ENCODE peak calls at places on chromosomes 13 and 19, in eight cellular contexts. One of them, this sample, is unnamed.

GRCh38 chr19:10424011-10424637 is 3.8 kb downstream of the PDE4A start:
- DNase-seq in GM20000: peak; percentile 79
- DNase-seq in cardiac fibroblast: peak; percentile 74
- DNase-seq in fibroblast of lung: peak; percentile 62
- DNase-seq in PC-3: peak; percentile 93
- DNase-seq in endothelial cell of umbilical vein: peak; percentile 73
- DNase-seq in lower leg skin: no peak
- DNase-seq in GM23338: peak; percentile 87
- DNase-seq in this sample: peak; percentile 89

GRCh38 chr13:101706651-101707050 is 254.2 kb downstream of the ITGBL1 start:
- DNase-seq in GM23338: no peak
- DNase-seq in lower leg skin: peak; percentile 62
- DNase-seq in fibroblast of lung: peak; percentile 80
- DNase-seq in PC-3: peak; percentile 71
- DNase-seq in endothelial cell of umbilical vein: peak; percentile 38
- DNase-seq in cardiac fibroblast: peak; percentile 77
- DNase-seq in GM20000: no peak
- DNase-seq in this sample: no peak

GRCh38 chr13:80528733-80529132 is 187.8 kb upstream of the SPRY2 start:
- DNase-seq in GM23338: no peak
- DNase-seq in fibroblast of lung: no peak
- DNase-seq in cardiac fibroblast: no peak
- DNase-seq in GM20000: no peak
- DNase-seq in endothelial cell of umbilical vein: no peak
- DNase-seq in PC-3: no peak
- DNase-seq in lower leg skin: no peak
- DNase-seq in this sample: no peak

GRCh38 chr13:48804836-48805601 is 151.3 kb downstream of the CYSLTR2 start:
- DNase-seq in GM20000: no peak
- DNase-seq in PC-3: peak; percentile 34
- DNase-seq in endothelial cell of umbilical vein: peak; percentile 12
- DNase-seq in fibroblast of lung: peak; percentile 72
- DNase-seq in GM23338: no peak
- DNase-seq in cardiac fibroblast: no peak
- DNase-seq in lower leg skin: no peak
- DNase-seq in this sample: no peak

GRCh38 chr13:105333416-105333815 is 1202.0 kb downstream of the EFNB2 start:
- DNase-seq in cardiac fibroblast: no peak
- DNase-seq in GM20000: no peak
- DNase-seq in endothelial cell of umbilical vein: no peak
- DNase-seq in fibroblast of lung: peak; percentile 34
- DNase-seq in lower leg skin: no peak
- DNase-seq in PC-3: no peak
- DNase-seq in GM23338: no peak
- DNase-seq in this sample: no peak

GRCh38 chr13:48315981-48316380 is 12.4 kb downstream of the RB1 start:
- DNase-seq in fibroblast of lung: no peak
- DNase-seq in endothelial cell of umbilical vein: no peak
- DNase-seq in GM20000: no peak
- DNase-seq in cardiac fibroblast: peak; percentile 42
- DNase-seq in GM23338: no peak
- DNase-seq in PC-3: no peak
- DNase-seq in lower leg skin: no peak
- DNase-seq in this sample: no peak

GRCh38 chr19:53958168-53958571 is 4.6 kb upstream of the CACNG8 start:
- DNase-seq in endothelial cell of umbilical vein: no peak
- DNase-seq in fibroblast of lung: no peak
- DNase-seq in GM20000: no peak
- DNase-seq in GM23338: peak; percentile 96
- DNase-seq in cardiac fibroblast: peak; percentile 54
- DNase-seq in PC-3: no peak
- DNase-seq in lower leg skin: no peak
- DNase-seq in this sample: no peak

GRCh38 chr13:109288151-109288709 is 498.2 kb downstream of the IRS2 start:
- DNase-seq in cardiac fibroblast: peak; percentile 29
- DNase-seq in fibroblast of lung: peak; percentile 21
- DNase-seq in endothelial cell of umbilical vein: peak; percentile 46
- DNase-seq in GM23338: no peak
- DNase-seq in lower leg skin: no peak
- DNase-seq in PC-3: no peak
- DNase-seq in GM20000: no peak
- DNase-seq in this sample: no peak

GRCh38 chr19:33177417-33177976 is 16.6 kb upstream of the LRP3 start:
- DNase-seq in GM20000: peak; percentile 55
- DNase-seq in fibroblast of lung: no peak
- DNase-seq in PC-3: peak; percentile 39
- DNase-seq in GM23338: peak; percentile 61
- DNase-seq in cardiac fibroblast: no peak
- DNase-seq in endothelial cell of umbilical vein: no peak
- DNase-seq in lower leg skin: no peak
- DNase-seq in this sample: peak; percentile 62

GRCh38 chr19:11274533-11275086 is 12.3 kb upstream of the DOCK6 start:
- DNase-seq in lower leg skin: no peak
- DNase-seq in PC-3: no peak
- DNase-seq in fibroblast of lung: no peak
- DNase-seq in GM20000: no peak
- DNase-seq in GM23338: no peak
- DNase-seq in endothelial cell of umbilical vein: no peak
- DNase-seq in cardiac fibroblast: no peak
- DNase-seq in this sample: no peak

GRCh38 chr19:11699931-11700794 is 38.6 kb downstream of the ZNF823 start:
- DNase-seq in PC-3: peak; percentile 77
- DNase-seq in endothelial cell of umbilical vein: peak; percentile 34
- DNase-seq in cardiac fibroblast: peak; percentile 57
- DNase-seq in fibroblast of lung: peak; percentile 31
- DNase-seq in GM20000: peak; percentile 31
- DNase-seq in GM23338: peak; percentile 72
- DNase-seq in lower leg skin: no peak
- DNase-seq in this sample: peak; percentile 22

GRCh38 chr19:49362048-49362925 is at the start of gene TEAD2:
- DNase-seq in GM20000: peak; percentile 58
- DNase-seq in fibroblast of lung: peak; percentile 63
- DNase-seq in PC-3: peak; percentile 63
- DNase-seq in GM23338: peak; percentile 89
- DNase-seq in endothelial cell of umbilical vein: peak; percentile 63
- DNase-seq in lower leg skin: no peak
- DNase-seq in cardiac fibroblast: peak; percentile 68
- DNase-seq in this sample: peak; percentile 61

GRCh38 chr13:44739539-44739938 is 163.4 kb upstream of the TSC22D1 start:
- DNase-seq in GM23338: no peak
- DNase-seq in cardiac fibroblast: no peak
- DNase-seq in lower leg skin: no peak
- DNase-seq in PC-3: no peak
- DNase-seq in endothelial cell of umbilical vein: peak; percentile 71
- DNase-seq in fibroblast of lung: no peak
- DNase-seq in GM20000: no peak
- DNase-seq in this sample: no peak

GRCh38 chr13:44738463-44738862 is 162.3 kb upstream of the TSC22D1 start:
- DNase-seq in GM20000: no peak
- DNase-seq in cardiac fibroblast: no peak
- DNase-seq in lower leg skin: no peak
- DNase-seq in GM23338: no peak
- DNase-seq in endothelial cell of umbilical vein: no peak
- DNase-seq in fibroblast of lung: no peak
- DNase-seq in PC-3: no peak
- DNase-seq in this sample: no peak

GRCh38 chr13:44734204-44734707 is 158.1 kb upstream of the TSC22D1 start:
- DNase-seq in GM23338: no peak
- DNase-seq in endothelial cell of umbilical vein: no peak
- DNase-seq in fibroblast of lung: peak; percentile 64
- DNase-seq in PC-3: peak; percentile 69
- DNase-seq in lower leg skin: no peak
- DNase-seq in cardiac fibroblast: peak; percentile 70
- DNase-seq in GM20000: no peak
- DNase-seq in this sample: no peak

GRCh38 chr13:44735806-44736205 is 159.7 kb upstream of the TSC22D1 start:
- DNase-seq in PC-3: no peak
- DNase-seq in fibroblast of lung: no peak
- DNase-seq in lower leg skin: no peak
- DNase-seq in GM20000: no peak
- DNase-seq in GM23338: no peak
- DNase-seq in cardiac fibroblast: no peak
- DNase-seq in endothelial cell of umbilical vein: no peak
- DNase-seq in this sample: no peak

GRCh38 chr13:44739120-44739519 is 163.0 kb upstream of the TSC22D1 start:
- DNase-seq in lower leg skin: no peak
- DNase-seq in GM23338: peak; percentile 42
- DNase-seq in cardiac fibroblast: no peak
- DNase-seq in fibroblast of lung: no peak
- DNase-seq in endothelial cell of umbilical vein: no peak
- DNase-seq in GM20000: no peak
- DNase-seq in PC-3: no peak
- DNase-seq in this sample: no peak
- TF ChIP-seq CTCF in lower leg skin: no peak
- TF ChIP-seq CTCF in GM23338: peak; percentile 47
- TF ChIP-seq CTCF in cardiac fibroblast: peak; percentile 23
- TF ChIP-seq CTCF in fibroblast of lung: no peak
- TF ChIP-seq CTCF in endothelial cell of umbilical vein: no peak
- TF ChIP-seq CTCF in GM20000: no peak
- TF ChIP-seq CTCF in PC-3: no peak
- TF ChIP-seq CTCF in this sample: no peak

GRCh38 chr19:47540748-47541147 is 25.9 kb upstream of the NAPA start:
- DNase-seq in fibroblast of lung: peak; percentile 21
- DNase-seq in GM20000: peak; percentile 55
- DNase-seq in cardiac fibroblast: peak; percentile 66
- DNase-seq in PC-3: peak; percentile 14
- DNase-seq in lower leg skin: no peak
- DNase-seq in endothelial cell of umbilical vein: no peak
- DNase-seq in GM23338: peak; percentile 74
- DNase-seq in this sample: no peak
- TF ChIP-seq CTCF in fibroblast of lung: peak; percentile 41
- TF ChIP-seq CTCF in GM20000: peak; percentile 4
- TF ChIP-seq CTCF in cardiac fibroblast: peak; percentile 41
- TF ChIP-seq CTCF in PC-3: peak; percentile 39
- TF ChIP-seq CTCF in lower leg skin: no peak
- TF ChIP-seq CTCF in endothelial cell of umbilical vein: no peak
- TF ChIP-seq CTCF in GM23338: peak; percentile 54
- TF ChIP-seq CTCF in this sample: peak; percentile 26

GRCh38 chr19:15871570-15871969 is 26.3 kb downstream of the CYP4F2 start:
- DNase-seq in endothelial cell of umbilical vein: no peak
- DNase-seq in GM20000: peak; percentile 44
- DNase-seq in cardiac fibroblast: no peak
- DNase-seq in PC-3: no peak
- DNase-seq in GM23338: no peak
- DNase-seq in lower leg skin: no peak
- DNase-seq in fibroblast of lung: no peak
- DNase-seq in this sample: no peak

GRCh38 chr19:15869873-15870272 is 28.0 kb downstream of the CYP4F2 start:
- DNase-seq in fibroblast of lung: no peak
- DNase-seq in cardiac fibroblast: no peak
- DNase-seq in endothelial cell of umbilical vein: no peak
- DNase-seq in GM20000: no peak
- DNase-seq in PC-3: no peak
- DNase-seq in GM23338: no peak
- DNase-seq in lower leg skin: no peak
- DNase-seq in this sample: no peak

GRCh38 chr19:15869109-15869555 is 28.7 kb downstream of the CYP4F2 start:
- DNase-seq in PC-3: peak; percentile 69
- DNase-seq in fibroblast of lung: peak; percentile 1
- DNase-seq in GM20000: peak; percentile 41
- DNase-seq in lower leg skin: peak; percentile 35
- DNase-seq in GM23338: peak; percentile 46
- DNase-seq in endothelial cell of umbilical vein: peak; percentile 24
- DNase-seq in cardiac fibroblast: peak; percentile 23
- DNase-seq in this sample: no peak

DNA sequence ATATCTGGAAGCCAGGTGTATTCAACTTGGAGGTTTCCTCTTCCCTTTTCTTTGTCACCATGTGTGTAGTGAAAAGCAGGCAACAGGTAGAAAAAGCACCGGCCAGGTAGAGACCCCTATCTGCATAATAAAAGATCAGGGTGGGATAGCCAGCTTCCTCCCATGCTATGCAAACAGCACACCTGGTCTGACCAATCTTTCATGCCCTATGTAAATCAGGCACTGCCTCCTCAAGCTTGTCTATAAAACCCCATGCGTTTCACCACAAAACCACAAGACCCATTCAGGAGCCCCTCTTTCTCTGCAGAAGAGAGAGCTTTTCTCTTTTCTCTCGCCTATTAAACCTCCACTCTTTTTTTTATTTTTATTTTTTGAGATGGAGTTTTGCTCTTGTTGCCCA is 22.8 kb downstream of the CYP4F2 start:
- DNase-seq in cardiac fibroblast: no peak
- DNase-seq in lower leg skin: no peak
- DNase-seq in endothelial cell of umbilical vein: no peak
- DNase-seq in GM23338: no peak
- DNase-seq in GM20000: no peak
- DNase-seq in fibroblast of lung: no peak
- DNase-seq in PC-3: no peak
- DNase-seq in this sample: no peak
- TF ChIP-seq CTCF in cardiac fibroblast: no peak
- TF ChIP-seq CTCF in lower leg skin: no peak
- TF ChIP-seq CTCF in endothelial cell of umbilical vein: no peak
- TF ChIP-seq CTCF in GM23338: no peak
- TF ChIP-seq CTCF in GM20000: no peak
- TF ChIP-seq CTCF in fibroblast of lung: no peak
- TF ChIP-seq CTCF in PC-3: no peak
- TF ChIP-seq CTCF in this sample: no peak

DNA sequence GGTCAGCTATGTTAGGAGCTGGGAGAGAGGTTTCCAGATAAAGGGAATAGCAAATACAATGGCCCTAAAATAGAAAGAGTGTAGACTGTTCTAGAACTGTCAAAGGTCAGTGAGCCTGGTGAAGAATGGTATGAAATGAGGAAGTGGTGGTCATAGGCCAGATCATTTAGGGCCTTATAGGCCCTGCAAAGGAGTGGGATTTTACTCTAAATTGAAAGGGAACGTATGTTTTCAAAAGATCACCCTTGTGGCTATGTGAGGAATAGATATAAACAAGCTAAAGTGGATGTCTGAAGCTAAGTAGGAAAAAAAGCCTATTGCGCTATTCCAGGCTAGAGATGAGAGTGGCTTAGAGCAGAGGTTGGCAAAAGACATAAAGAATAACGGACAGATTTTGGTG is 70.7 kb upstream of the TDRD3 start:
- DNase-seq in PC-3: no peak
- DNase-seq in endothelial cell of umbilical vein: no peak
- DNase-seq in GM23338: peak; percentile 55
- DNase-seq in cardiac fibroblast: no peak
- DNase-seq in fibroblast of lung: no peak
- DNase-seq in lower leg skin: no peak
- DNase-seq in GM20000: no peak
- DNase-seq in this sample: no peak
- TF ChIP-seq CTCF in PC-3: no peak
- TF ChIP-seq CTCF in endothelial cell of umbilical vein: no peak
- TF ChIP-seq CTCF in GM23338: peak; percentile 44
- TF ChIP-seq CTCF in cardiac fibroblast: no peak
- TF ChIP-seq CTCF in fibroblast of lung: no peak
- TF ChIP-seq CTCF in lower leg skin: no peak
- TF ChIP-seq CTCF in GM20000: no peak
- TF ChIP-seq CTCF in this sample: peak; percentile 21

This sample was measured in neural crest cell.